ENCODE peak calls at places on chromosomes 5 and 9, in four cellular contexts. B, K, M and G are unnamed samples.

GRCh38 chr9:137243626-137244485 is 2.8 kb downstream of the TUBB4B start:
- DNase-seq in M (no peak), K (no peak), B (no peak), G (no peak)

GRCh38 chr9:132144708-132145365 is 17.0 kb upstream of the NTNG2 start:
- DNase-seq in M (no peak), K (no peak), B (no peak), G (no peak)

GRCh38 chr9:79912641-79913040 is 340.9 kb downstream of the TLE4 start:
- DNase-seq in K (no peak), B (no peak), M (no peak), G (no peak)

GRCh38 chr5:140259509-140259908 is 43.4 kb downstream of the PFDN1 start:
- DNase-seq in M (no peak), B (no peak), K (no peak), G (no peak)

GRCh38 chr9:130912932-130913598 is 16.5 kb upstream of the QRFP start:
- DNase-seq in B (peak; percentile 67), M (no peak), K (no peak), G (no peak)

GRCh38 chr9:107890921-107891465 is 401.4 kb upstream of the KLF4 start:
- DNase-seq in M (no peak), B (no peak), K (no peak), G (no peak)

GRCh38 chr5:93665649-93666048 is 75.8 kb downstream of the POU5F2 start:
- DNase-seq in K (no peak), M (no peak), B (no peak), G (no peak)

GRCh38 chr5:170483701-170484458 is 19.9 kb upstream of the KCNIP1 start:
- DNase-seq in K (no peak), M (no peak), B (no peak), G (no peak)

GRCh38 chr9:130689937-130690700 is 3.5 kb upstream of the EXOSC2 start:
- DNase-seq in K (peak; percentile 53), B (peak; percentile 94), M (peak; percentile 97), G (peak; percentile 42)

GRCh38 chr5:149254506-149254905 is 17.2 kb upstream of the AFAP1L1 start:
- DNase-seq in M (no peak), B (no peak), K (no peak), G (peak; percentile 32)

GRCh38 chr9:107243757-107244156 is 39.3 kb upstream of the RAD23B start:
- DNase-seq in B (no peak), M (peak; percentile 89), K (no peak), G (no peak)

GRCh38 chr9:129011761-129012281 is 16.3 kb downstream of the SH3GLB2 start:
- DNase-seq in K (no peak), M (no peak), B (no peak), G (no peak)

GRCh38 chr9:113781381-113781780 is 94.7 kb upstream of the ZNF618 start:
- DNase-seq in K (no peak), M (no peak), B (no peak), G (no peak)

GRCh38 chr5:76617675-76618074 is 5.5 kb downstream of the F2RL2 start:
- DNase-seq in M (no peak), K (no peak), B (no peak), G (no peak)

GRCh38 chr9:18490591-18491370 is 16.8 kb downstream of the ADAMTSL1 start:
- DNase-seq in M (no peak), K (no peak), B (no peak), G (no peak)

GRCh38 chr9:14056235-14056930 is 257.6 kb downstream of the NFIB start:
- DNase-seq in K (no peak), B (no peak), M (no peak), G (no peak)

GRCh38 chr9:794386-794785 is 47.1 kb upstream of the DMRT1 start:
- DNase-seq in M (no peak), K (no peak), B (no peak), G (no peak)

GRCh38 chr9:69456201-69456600 is 131.2 kb downstream of the ENTREP1 start:
- DNase-seq in K (no peak), B (no peak), M (no peak), G (no peak)

GRCh38 chr9:126538550-126538949 is 75.2 kb upstream of the LMX1B start:
- DNase-seq in B (no peak), K (no peak), M (no peak), G (no peak)

GRCh38 chr5:38796000-38796738 is 49.6 kb upstream of the OSMR start:
- DNase-seq in M (no peak), B (no peak), K (no peak), G (no peak)

GRCh38 chr5:110255194-110255593 is 471.3 kb downstream of the TMEM232 start:
- DNase-seq in M (no peak), K (no peak), B (no peak), G (peak; percentile 12)

GRCh38 chr9:20356392-20357206 is 265.7 kb downstream of the MLLT3 start:
- DNase-seq in K (peak; percentile 36), M (peak; percentile 64), B (no peak), G (peak; percentile 64)

GRCh38 chr9:89975586-89975985 is 370.8 kb downstream of the GADD45G start:
- DNase-seq in K (no peak), B (no peak), M (no peak), G (no peak)

GRCh38 chr5:152819891-152820290 is 414.8 kb upstream of the NMUR2 start:
- DNase-seq in B (no peak), K (no peak), M (no peak), G (no peak)

GRCh38 chr9:29668732-29669131 is 2095.5 kb upstream of the C9orf72 start:
- DNase-seq in M (no peak), K (no peak), B (no peak), G (no peak)

GRCh38 chr5:57841671-57842375 is 359.2 kb upstream of the ACTBL2 start:
- DNase-seq in K (no peak), B (no peak), M (no peak), G (peak; percentile 16)

GRCh38 chr9:15101046-15101445 is 190.8 kb upstream of the FREM1 start:
- DNase-seq in K (no peak), M (no peak), B (no peak), G (no peak)

GRCh38 chr5:119453045-119453383 is 717 bp downstream of the HSD17B4 start:
- DNase-seq in B (peak; percentile 12), K (no peak), M (no peak), G (no peak)

GRCh38 chr9:38619556-38620447 is 594 bp downstream of the ANKRD18A start:
- DNase-seq in B (no peak), K (no peak), M (peak; percentile 21), G (peak; percentile 36)
- TF ChIP-seq CREM in B (no peak), K (no peak), M (no peak), G (no peak)

GRCh38 chr5:95284512-95285405 is at the start of gene MCTP1:
- DNase-seq in M (no peak), B (no peak), K (no peak), G (peak; percentile 59)
- TF ChIP-seq CREM in M (no peak), B (no peak), K (no peak), G (no peak)

GRCh38 chr5:1421521-1422341 is 23.5 kb downstream of the SLC6A3 start:
- DNase-seq in K (no peak), M (no peak), B (no peak), G (peak; percentile 5)
- TF ChIP-seq CREM in K (no peak), M (no peak), B (no peak), G (no peak)

GRCh38 chr5:73272351-73272750 is 99.4 kb downstream of the TMEM174 start:
- DNase-seq in K (no peak), B (no peak), M (no peak), G (no peak)
- TF ChIP-seq CREM in K (no peak), B (no peak), M (no peak), G (no peak)

GRCh38 chr9:34016149-34016548 is 32.5 kb downstream of the UBAP2 start:
- DNase-seq in M (no peak), K (no peak), B (no peak), G (no peak)

GRCh38 chr9:34010979-34011378 is 37.7 kb downstream of the UBAP2 start:
- DNase-seq in M (peak; percentile 3), K (no peak), B (no peak), G (no peak)
- TF ChIP-seq CREM in M (no peak), K (no peak), B (no peak), G (no peak)

GRCh38 chr5:133292300-133292699 is 240.5 kb downstream of the HSPA4 start:
- DNase-seq in M (no peak), B (no peak), K (no peak), G (no peak)
- TF ChIP-seq CREM in M (no peak), B (no peak), K (no peak), G (no peak)

DNA sequence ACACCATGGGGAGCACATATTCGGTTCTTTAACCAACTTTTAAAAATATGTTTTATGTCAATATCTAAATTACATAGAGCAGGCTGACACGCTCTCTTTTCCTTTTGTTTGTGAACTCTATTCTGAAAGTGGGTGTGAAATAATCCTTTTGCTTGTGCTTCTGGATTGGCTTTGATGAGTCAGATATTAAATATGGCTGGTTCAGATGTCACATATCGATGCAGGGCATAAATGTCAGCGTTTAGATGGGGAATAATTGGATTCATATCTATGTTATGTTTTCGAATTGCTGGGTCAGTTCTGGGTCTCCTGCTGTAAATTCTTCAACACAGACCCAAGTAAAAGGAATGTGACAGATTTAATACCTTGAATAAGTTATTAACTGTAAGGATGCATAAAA is 118.8 kb upstream of the SNX2 start:
- DNase-seq in M (no peak), B (no peak), K (no peak), G (no peak)
- TF ChIP-seq CREM in M (no peak), B (no peak), K (no peak), G (no peak)